ENCODE peak calls at places on chromosomes 3 and 15, in six cellular contexts. One of them, this sample, is unnamed.
A peak's percentile ranks its signal among the peaks of the same experiment; 100 is the strongest.

GRCh38 chr15:76987896-76988860 is 6.7 kb upstream of the PSTPIP1 start:
- DNase-seq in endodermal cell: no peak
- DNase-seq in lung: no peak
- DNase-seq in iris pigment epithelial cell: no peak
- DNase-seq in ureter: no peak
- DNase-seq in DMS153: no peak
- DNase-seq in this sample: no peak

GRCh38 chr3:123837858-123838257 is 46.3 kb downstream of the MYLK start:
- DNase-seq in iris pigment epithelial cell: no peak
- DNase-seq in endodermal cell: no peak
- DNase-seq in lung: no peak
- DNase-seq in DMS153: no peak
- DNase-seq in ureter: no peak
- DNase-seq in this sample: no peak

GRCh38 chr3:126620743-126621142 is 34.2 kb downstream of the TXNRD3 start:
- DNase-seq in DMS153: no peak
- DNase-seq in endodermal cell: no peak
- DNase-seq in iris pigment epithelial cell: peak; percentile 21
- DNase-seq in lung: no peak
- DNase-seq in ureter: no peak
- DNase-seq in this sample: no peak

GRCh38 chr15:39362832-39363561 is 217.9 kb upstream of the THBS1 start:
- DNase-seq in endodermal cell: no peak
- DNase-seq in lung: no peak
- DNase-seq in iris pigment epithelial cell: peak; percentile 87
- DNase-seq in ureter: no peak
- DNase-seq in DMS153: no peak
- DNase-seq in this sample: peak; percentile 88

GRCh38 chr15:70788114-70789049 is 25.0 kb upstream of the UACA start:
- DNase-seq in endodermal cell: no peak
- DNase-seq in lung: no peak
- DNase-seq in iris pigment epithelial cell: peak; percentile 85
- DNase-seq in ureter: no peak
- DNase-seq in DMS153: no peak
- DNase-seq in this sample: no peak

GRCh38 chr3:126917232-126917804 is 65.6 kb upstream of the PLXNA1 start:
- DNase-seq in DMS153: no peak
- DNase-seq in lung: no peak
- DNase-seq in endodermal cell: no peak
- DNase-seq in iris pigment epithelial cell: no peak
- DNase-seq in ureter: no peak
- DNase-seq in this sample: no peak

GRCh38 chr3:177482048-177482741 is 284.9 kb upstream of the TBL1XR1 start:
- DNase-seq in lung: no peak
- DNase-seq in DMS153: no peak
- DNase-seq in ureter: no peak
- DNase-seq in iris pigment epithelial cell: peak; percentile 55
- DNase-seq in endodermal cell: no peak
- DNase-seq in this sample: no peak

GRCh38 chr15:35753486-35753885 is 207.5 kb upstream of the DPH6 start:
- DNase-seq in lung: no peak
- DNase-seq in DMS153: no peak
- DNase-seq in endodermal cell: no peak
- DNase-seq in iris pigment epithelial cell: peak; percentile 60
- DNase-seq in ureter: no peak
- DNase-seq in this sample: no peak

GRCh38 chr15:58257776-58258325 is 119.7 kb downstream of the AQP9 start:
- DNase-seq in lung: no peak
- DNase-seq in endodermal cell: no peak
- DNase-seq in iris pigment epithelial cell: no peak
- DNase-seq in ureter: no peak
- DNase-seq in DMS153: no peak
- DNase-seq in this sample: no peak

GRCh38 chr3:10023587-10024310 is 2.5 kb upstream of the FANCD2 start:
- DNase-seq in DMS153: no peak
- DNase-seq in ureter: no peak
- DNase-seq in iris pigment epithelial cell: peak; percentile 93
- DNase-seq in endodermal cell: no peak
- DNase-seq in lung: no peak
- DNase-seq in this sample: peak; percentile 40

GRCh38 chr3:79032686-79033318 is 735.0 kb downstream of the ROBO1 start:
- DNase-seq in iris pigment epithelial cell: peak; percentile 74
- DNase-seq in ureter: no peak
- DNase-seq in endodermal cell: no peak
- DNase-seq in DMS153: peak; percentile 7
- DNase-seq in lung: no peak
- DNase-seq in this sample: no peak

GRCh38 chr15:52652984-52653383 is 26.2 kb downstream of the ATOSA start:
- DNase-seq in iris pigment epithelial cell: peak; percentile 90
- DNase-seq in endodermal cell: no peak
- DNase-seq in ureter: no peak
- DNase-seq in lung: no peak
- DNase-seq in DMS153: no peak
- DNase-seq in this sample: no peak

GRCh38 chr3:12643724-12644123 is 20.2 kb downstream of the RAF1 start:
- DNase-seq in lung: no peak
- DNase-seq in DMS153: no peak
- DNase-seq in ureter: no peak
- DNase-seq in iris pigment epithelial cell: no peak
- DNase-seq in endodermal cell: no peak
- DNase-seq in this sample: no peak

GRCh38 chr3:64411101-64411500 is 185.8 kb upstream of the PRICKLE2 start:
- DNase-seq in lung: no peak
- DNase-seq in ureter: no peak
- DNase-seq in iris pigment epithelial cell: no peak
- DNase-seq in endodermal cell: no peak
- DNase-seq in DMS153: no peak
- DNase-seq in this sample: no peak

GRCh38 chr15:101773496-101774100 is 29.7 kb upstream of the OR4F6 start:
- DNase-seq in lung: no peak
- DNase-seq in ureter: no peak
- DNase-seq in endodermal cell: peak; percentile 86
- DNase-seq in iris pigment epithelial cell: no peak
- DNase-seq in DMS153: no peak
- DNase-seq in this sample: no peak

This sample was measured in osteocyte.